ENCODE peak calls at places on chromosomes 1 and 21, in six cellular contexts. J, E, R, P, S and F are unnamed samples.
A peak's percentile ranks its signal among the peaks of the same experiment; 100 is the strongest.

GRCh38 chr21:36584980-36585940 is 105.3 kb upstream of the CLDN14 start:
- DNase-seq in J (peak; percentile 21), E (no peak), R (no peak), P (no peak), S (no peak), F (no peak)

GRCh38 chr1:107493111-107493716 is 352.4 kb downstream of the NTNG1 start:
- DNase-seq in J (no peak), E (no peak), R (no peak), P (no peak), S (no peak), F (no peak)

GRCh38 chr1:15352122-15352957 is 57.3 kb upstream of the EFHD2 start:
- DNase-seq in J (peak; percentile 67), E (peak; percentile 77), R (peak; percentile 53), P (peak; percentile 86), S (no peak), F (no peak)

GRCh38 chr21:40054403-40054802 is 187.2 kb downstream of the PCP4 start:
- DNase-seq in J (peak; percentile 94), E (peak; percentile 87), R (peak; percentile 68), P (no peak), S (no peak), F (peak; percentile 94)

GRCh38 chr1:43540653-43541071 is 10.0 kb downstream of the PTPRF start:
- DNase-seq in J (no peak), E (no peak), R (no peak), P (no peak), S (peak; percentile 81), F (no peak)

GRCh38 chr1:82090104-82090503 is 289.4 kb downstream of the ADGRL2 start:
- DNase-seq in J (no peak), E (no peak), R (no peak), P (no peak), S (no peak), F (no peak)

GRCh38 chr1:19045898-19046889 is 89.7 kb upstream of the IFFO2 start:
- DNase-seq in J (no peak), E (no peak), R (peak; percentile 29), P (no peak), S (peak; percentile 47), F (peak; percentile 42)

GRCh38 chr1:65207317-65207716 is 59.3 kb downstream of the AK4 start:
- DNase-seq in J (no peak), E (no peak), R (no peak), P (no peak), S (no peak), F (no peak)

GRCh38 chr21:14826630-14827029 is 238.2 kb downstream of the NRIP1 start:
- DNase-seq in J (no peak), E (no peak), R (no peak), P (no peak), S (no peak), F (no peak)

GRCh38 chr1:118949317-118949716 is 38.8 kb downstream of the TBX15 start:
- DNase-seq in J (no peak), E (no peak), R (no peak), P (no peak), S (no peak), F (peak; percentile 64)

GRCh38 chr1:53341961-53342707 is 14.3 kb upstream of the LRP8 start:
- DNase-seq in J (no peak), E (peak; percentile 16), R (no peak), P (no peak), S (peak; percentile 59), F (no peak)

GRCh38 chr1:64110924-64111777 is 92.3 kb upstream of the UBE2U start:
- DNase-seq in J (no peak), E (no peak), R (no peak), P (no peak), S (no peak), F (no peak)

GRCh38 chr1:219927956-219928790 is at the start of gene SLC30A10:
- DNase-seq in J (no peak), E (no peak), R (peak; percentile 57), P (no peak), S (no peak), F (no peak)

GRCh38 chr1:209659909-209660308 is 7.7 kb upstream of the LAMB3 start:
- DNase-seq in J (no peak), E (no peak), R (no peak), P (no peak), S (no peak), F (no peak)

GRCh38 chr1:164836614-164837018 is 277.6 kb downstream of the PBX1 start:
- DNase-seq in J (no peak), E (no peak), R (no peak), P (no peak), S (no peak), F (no peak)

GRCh38 chr1:167207940-167208623 is 12.6 kb upstream of the POU2F1 start:
- DNase-seq in J (no peak), E (no peak), R (no peak), P (no peak), S (no peak), F (no peak)

GRCh38 chr1:67308136-67308535 is 463 bp downstream of the IL12RB2 start:
- DNase-seq in J (no peak), E (no peak), R (no peak), P (no peak), S (no peak), F (no peak)

GRCh38 chr1:57883145-57883699 is 459.4 kb upstream of the DAB1 start:
- DNase-seq in J (no peak), E (no peak), R (no peak), P (no peak), S (no peak), F (no peak)

GRCh38 chr1:222306011-222306410 is 241.9 kb downstream of the HHIPL2 start:
- DNase-seq in J (no peak), E (no peak), R (no peak), P (no peak), S (no peak), F (no peak)

GRCh38 chr1:156896490-156897033 is 3.0 kb downstream of the PEAR1 start:
- DNase-seq in J (no peak), E (no peak), R (no peak), P (peak; percentile 76), S (no peak), F (no peak)

GRCh38 chr1:101261629-101262028 is 24.8 kb downstream of the S1PR1 start:
- DNase-seq in J (no peak), E (no peak), R (no peak), P (no peak), S (no peak), F (no peak)

GRCh38 chr21:40841524-40842196 is 5.3 kb downstream of the DSCAM start:
- DNase-seq in J (peak; percentile 64), E (peak; percentile 67), R (no peak), P (no peak), S (peak; percentile 74), F (no peak)

GRCh38 chr1:223245411-223245810 is 102.4 kb upstream of the TLR5 start:
- DNase-seq in J (no peak), E (no peak), R (no peak), P (no peak), S (no peak), F (no peak)

GRCh38 chr1:27601771-27602509 is 2.0 kb downstream of the AHDC1 start:
- DNase-seq in J (peak; percentile 31), E (peak; percentile 74), R (peak; percentile 53), P (no peak), S (peak; percentile 89), F (no peak)
- TF ChIP-seq POLR2AphosphoS5 in J (no peak), E (no peak), R (no peak), P (no peak), S (peak; percentile 73), F (no peak)

GRCh38 chr1:163093579-163093978 is 24.4 kb downstream of the RGS4 start:
- DNase-seq in J (no peak), E (no peak), R (no peak), P (no peak), S (no peak), F (no peak)
- H3K9me3 ChIP-seq in J (no peaks in the 10 kb centered on the region), E (no peaks in the 10 kb centered on the region), R (no peaks in the 10 kb centered on the region), P (no peaks in the 10 kb centered on the region), S (no peaks in the 10 kb centered on the region), F (no peaks in the 10 kb centered on the region)

DNA sequence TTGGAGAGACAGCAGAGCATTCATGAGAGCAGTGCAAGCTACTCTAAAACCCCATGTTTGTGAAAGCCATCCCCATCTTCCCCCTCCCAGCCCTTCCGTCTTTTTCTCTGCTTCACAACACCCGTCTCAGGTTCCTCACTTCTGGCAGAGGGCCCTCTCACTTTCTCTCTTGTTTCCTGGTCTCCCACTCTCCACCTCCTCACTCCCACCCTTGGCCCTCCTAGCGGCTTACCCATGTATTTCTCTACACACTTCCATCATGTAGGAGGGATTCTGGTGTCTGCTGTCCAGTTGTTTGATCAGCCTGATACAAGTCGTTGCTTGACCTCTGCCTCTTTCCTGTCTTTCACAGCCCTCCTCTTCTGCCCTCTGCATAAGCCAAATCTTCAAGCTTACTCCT is 92.8 kb downstream of the LRRC8C start:
- DNase-seq in J (no peak), E (no peak), R (no peak), P (no peak), S (no peak), F (no peak)
- H3K4me3 ChIP-seq in J (no peak overlapping the region), E (no peak overlapping the region), R (no peak overlapping the region), P (no peak overlapping the region), S (no peak overlapping the region), F (no peak overlapping the region)

GRCh38 chr1:56472860-56473259 is 106.5 kb downstream of the PLPP3 start:
- DNase-seq in J (no peak), E (no peak), R (no peak), P (no peak), S (no peak), F (no peak)

GRCh38 chr1:56473582-56474270 is 105.6 kb downstream of the PLPP3 start:
- DNase-seq in J (no peak), E (no peak), R (no peak), P (no peak), S (no peak), F (no peak)

GRCh38 chr1:56481140-56481694 is 98.1 kb downstream of the PLPP3 start:
- DNase-seq in J (no peak), E (no peak), R (no peak), P (no peak), S (no peak), F (no peak)

GRCh38 chr1:56478734-56479133 is 100.6 kb downstream of the PLPP3 start:
- DNase-seq in J (no peak), E (no peak), R (no peak), P (no peak), S (no peak), F (no peak)

DNA sequence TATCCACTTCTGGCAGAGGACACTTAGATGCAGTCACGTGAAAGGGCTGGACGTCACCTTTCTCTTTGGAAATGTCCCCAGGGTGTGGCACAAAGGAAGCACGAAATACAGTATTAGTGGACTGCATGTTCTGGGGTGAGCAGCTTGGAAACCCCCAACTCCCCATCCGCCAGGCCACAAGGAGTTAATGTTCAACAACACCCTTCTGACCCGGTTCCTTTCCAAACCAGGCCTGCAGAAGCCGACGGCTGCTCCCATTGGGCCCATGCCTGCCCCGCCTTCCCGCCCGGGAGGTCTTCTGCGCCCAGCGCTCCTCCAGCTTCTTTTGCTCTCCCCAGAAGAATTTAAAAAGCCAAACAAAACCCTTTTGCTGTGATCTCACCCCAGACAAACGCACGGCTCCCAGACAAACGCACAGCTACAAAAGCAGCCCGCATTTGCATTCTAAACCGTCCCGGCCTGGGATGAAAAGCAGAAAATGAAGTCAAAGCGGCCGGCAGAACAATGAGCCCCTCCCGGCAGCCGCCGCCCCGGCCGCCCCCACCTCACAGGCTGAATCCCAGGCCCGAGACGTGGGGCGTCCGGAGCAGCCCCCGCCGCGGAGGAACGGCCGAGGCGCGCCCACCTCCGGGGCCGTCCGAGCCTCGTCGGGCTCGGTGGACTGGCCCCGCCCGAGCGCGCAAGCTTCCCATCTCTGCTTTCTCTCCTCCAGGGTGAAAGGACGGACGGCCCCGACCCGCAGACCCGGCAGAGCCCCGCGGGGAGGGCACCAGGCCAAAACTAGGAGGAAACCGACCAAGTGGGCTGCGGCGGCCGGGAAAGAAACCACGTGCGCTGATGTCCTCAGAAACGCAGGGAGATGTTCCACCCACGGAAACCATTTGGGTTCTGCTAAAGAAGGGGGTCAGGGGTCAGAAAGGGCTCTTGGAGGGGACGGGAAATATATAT is 101.9 kb downstream of the PLPP3 start:
- DNase-seq in J (no peak), E (peak; percentile 52), R (peak; percentile 52), P (no peak), S (peak; percentile 85), F (peak; percentile 87)
- TF ChIP-seq POLR2AphosphoS5 in J (peak; percentile 9), E (no peak), R (no peak), P (no peak), S (peak; percentile 74), F (no peak)